ENCODE peak calls at places on chromosomes 3 and 15, in six cellular contexts. X is B cell; Y is CD8-positive, alpha-beta T cell; P is A549; V is tibial artery; D is fibroblast of mammary gland. U is an unnamed sample.

GRCh38 chr3:108472011-108472591 is 38.3 kb downstream of the MYH15 start:
- DNase-seq in X (no peak), D (peak), P (peak), V (no peak), Y (no peak), U (no peak)

GRCh38 chr3:72319202-72320095 is 528.8 kb downstream of the SHQ1 start:
- DNase-seq in D (peak), V (no peak), P (no peak), Y (no peak), X (no peak), U (no peak)

GRCh38 chr3:34175636-34176186 is 377.3 kb downstream of the PDCD6IP start:
- DNase-seq in Y (no peak), D (no peak), V (no peak), X (no peak), P (no peak), U (no peak)

GRCh38 chr15:27679621-27680521 is 419.2 kb downstream of the OCA2 start:
- DNase-seq in V (no peak), Y (no peak), D (no peak), P (no peak), X (no peak), U (no peak)

GRCh38 chr3:158261371-158261991 is 151.6 kb downstream of the RSRC1 start:
- DNase-seq in V (no peak), Y (no peak), X (no peak), P (peak), D (peak), U (no peak)

GRCh38 chr3:175672119-175672689 is 813.1 kb downstream of the NAALADL2 start:
- DNase-seq in Y (no peak), X (no peak), P (no peak), D (peak), V (no peak), U (no peak)

GRCh38 chr3:140343211-140343610 is 334.7 kb upstream of the TRIM42 start:
- DNase-seq in P (no peak), D (no peak), X (no peak), Y (no peak), V (no peak), U (no peak)

GRCh38 chr15:60932051-60932915 is 296.8 kb downstream of the RORA start:
- DNase-seq in Y (peak), P (peak), V (peak), X (no peak), D (peak), U (no peak)

GRCh38 chr3:31981206-31982181 is at the start of the genes OSBPL10 and ZNF860:
- DNase-seq in X (peak), Y (no peak), V (peak), P (peak), D (peak), U (peak)

GRCh38 chr15:65054333-65055200 is 9.4 kb downstream of the SLC51B start:
- DNase-seq in Y (no peak), X (peak), D (peak), V (peak), P (peak), U (peak)

GRCh38 chr3:180161770-180162169 is 125.0 kb upstream of the PEX5L start:
- DNase-seq in X (no peak), Y (no peak), D (no peak), P (no peak), V (no peak), U (no peak)

GRCh38 chr3:13798401-13798800 is 81.5 kb downstream of the WNT7A start:
- DNase-seq in X (no peak), V (no peak), D (no peak), Y (no peak), P (no peak), U (no peak)

GRCh38 chr3:29773481-29773880 is 492.6 kb downstream of the RBMS3 start:
- DNase-seq in X (no peak), Y (no peak), V (no peak), P (no peak), D (no peak), U (no peak)

GRCh38 chr3:59212128-59212764 is 162.4 kb upstream of the CFAP20DC start:
- DNase-seq in V (no peak), P (peak), D (peak), Y (no peak), X (peak), U (no peak)

GRCh38 chr3:177681156-177681555 is 483.9 kb upstream of the TBL1XR1 start:
- DNase-seq in V (no peak), X (no peak), D (no peak), P (no peak), Y (no peak), U (no peak)

GRCh38 chr3:122671543-122671942 is 9.1 kb upstream of the PARP14 start:
- DNase-seq in V (no peak), Y (no peak), P (no peak), X (no peak), D (no peak), U (no peak)

GRCh38 chr3:172836390-172836997 is 86.0 kb downstream of the ECT2 start:
- DNase-seq in X (no peak), D (peak), P (peak), Y (no peak), V (no peak), U (peak)

GRCh38 chr15:38528279-38528678 is 36.3 kb downstream of the RASGRP1 start:
- DNase-seq in P (no peak), X (no peak), D (peak), V (no peak), Y (no peak), U (no peak)

GRCh38 chr15:59764775-59765174 is 75.7 kb upstream of the BNIP2 start:
- DNase-seq in Y (no peak), X (no peak), D (no peak), P (peak), V (no peak), U (no peak)
- TF ChIP-seq CTCF in Y (no peak), X (no peak), D (peak), P (no peak), V (no peak), U (no peak)

GRCh38 chr15:86649277-86649676 is 569.6 kb downstream of the AGBL1 start:
- DNase-seq in P (no peak), Y (no peak), D (no peak), V (no peak), X (no peak), U (no peak)

GRCh38 chr15:86647810-86648440 is 568.3 kb downstream of the AGBL1 start:
- DNase-seq in P (no peak), X (no peak), V (no peak), Y (no peak), D (no peak), U (no peak)

GRCh38 chr15:86654501-86654900 is 574.8 kb downstream of the AGBL1 start:
- DNase-seq in Y (no peak), V (no peak), P (no peak), D (no peak), X (no peak), U (no peak)

GRCh38 chr15:86650084-86650483 is 570.4 kb downstream of the AGBL1 start:
- DNase-seq in P (peak), V (no peak), D (no peak), X (no peak), Y (no peak), U (no peak)

DNA sequence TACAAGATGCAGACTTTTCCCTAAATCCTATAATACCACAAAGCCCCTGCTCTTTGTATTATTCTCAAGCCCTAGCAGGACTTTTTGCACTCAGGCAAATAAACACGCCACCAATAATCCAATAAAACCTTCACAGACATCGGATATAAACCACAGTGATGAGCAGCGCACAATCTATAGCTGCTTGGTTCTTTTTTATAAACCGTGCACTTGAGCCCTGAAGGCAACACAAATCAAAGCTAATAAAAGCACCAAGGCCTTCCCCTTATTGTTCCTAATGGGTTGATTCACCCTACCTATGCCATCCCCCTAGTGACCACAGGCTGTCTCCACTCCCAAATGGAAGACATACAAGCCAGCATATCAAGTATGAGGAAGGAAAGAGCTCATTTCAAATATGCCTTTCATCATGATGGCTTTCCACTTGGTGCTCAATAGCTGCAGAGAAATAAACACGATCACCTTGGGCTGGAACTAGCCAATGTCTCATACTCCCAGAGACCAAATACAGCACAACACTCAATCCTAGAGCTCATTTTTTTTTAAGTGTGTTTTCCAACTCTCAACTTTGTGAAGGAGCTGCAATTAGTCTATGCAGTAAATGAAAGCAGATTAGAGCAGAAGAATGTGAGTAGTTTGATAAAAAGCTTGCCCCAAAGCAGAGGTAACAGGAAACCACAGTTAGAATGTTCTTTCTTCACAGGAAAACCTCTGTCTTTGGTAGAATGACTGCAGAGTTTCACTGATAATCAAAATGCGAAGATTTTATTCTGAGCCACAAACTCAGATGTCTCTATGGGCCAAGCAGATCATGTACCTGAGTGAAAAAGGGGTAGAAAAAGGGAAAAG is 573.9 kb downstream of the AGBL1 start:
- DNase-seq in D (no peak), Y (no peak), V (no peak), P (no peak), X (no peak), U (no peak)
- TF ChIP-seq CTCF in D (no peak), Y (no peak), V (no peak), P (no peak), X (no peak), U (no peak)

GRCh38 chr15:46309914-46310313 is 675.1 kb downstream of the SQOR start:
- DNase-seq in X (no peak), V (no peak), Y (no peak), D (no peak), P (no peak), U (no peak)

DNA sequence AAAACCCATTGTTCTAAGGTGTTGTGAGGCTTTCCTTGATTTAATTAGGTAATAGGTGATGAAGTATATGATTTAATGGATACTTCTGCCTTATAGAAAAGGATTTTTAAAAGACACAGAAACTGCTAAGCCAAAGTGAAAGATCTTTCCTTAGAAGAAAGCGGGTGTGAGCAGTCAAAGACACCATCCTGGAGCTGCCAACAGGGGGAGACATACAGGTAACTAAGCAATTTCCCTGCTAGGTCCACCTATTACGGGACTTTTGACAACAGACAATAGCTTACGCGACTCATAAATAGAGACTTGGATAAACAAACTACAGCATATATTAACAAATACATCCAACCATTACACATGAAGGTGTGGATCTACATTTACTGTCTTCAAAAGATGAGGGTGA is 669.5 kb downstream of the SQOR start:
- DNase-seq in V (no peak), X (no peak), Y (no peak), D (peak), P (peak), U (peak)
- TF ChIP-seq CTCF in V (no peak), X (peak), Y (no peak), D (peak), P (peak), U (peak)

GRCh38 chr15:19984101-19984500 is 557.5 kb downstream of the GOLGA6L6 start:
- DNase-seq in V (no peak), Y (no peak), D (no peak), P (no peak), X (no peak), U (no peak)

GRCh38 chr15:19992428-19992827 is 549.2 kb downstream of the GOLGA6L6 start:
- DNase-seq in X (no peak), P (no peak), V (no peak), D (no peak), Y (no peak), U (no peak)

GRCh38 chr15:19987389-19988048 is 554.1 kb downstream of the GOLGA6L6 start:
- DNase-seq in P (no peak), X (no peak), V (no peak), D (no peak), Y (no peak), U (no peak)
- TF ChIP-seq CTCF in P (no peak), X (no peak), V (no peak), D (no peak), Y (no peak), U (no peak)

GRCh38 chr3:152183473-152183872 is 85.3 kb upstream of the MBNL1 start:
- DNase-seq in X (peak), D (peak), V (no peak), P (peak), Y (no peak), U (peak)
- TF ChIP-seq CTCF in X (peak), D (peak), V (no peak), P (peak), Y (peak), U (peak)

DNA sequence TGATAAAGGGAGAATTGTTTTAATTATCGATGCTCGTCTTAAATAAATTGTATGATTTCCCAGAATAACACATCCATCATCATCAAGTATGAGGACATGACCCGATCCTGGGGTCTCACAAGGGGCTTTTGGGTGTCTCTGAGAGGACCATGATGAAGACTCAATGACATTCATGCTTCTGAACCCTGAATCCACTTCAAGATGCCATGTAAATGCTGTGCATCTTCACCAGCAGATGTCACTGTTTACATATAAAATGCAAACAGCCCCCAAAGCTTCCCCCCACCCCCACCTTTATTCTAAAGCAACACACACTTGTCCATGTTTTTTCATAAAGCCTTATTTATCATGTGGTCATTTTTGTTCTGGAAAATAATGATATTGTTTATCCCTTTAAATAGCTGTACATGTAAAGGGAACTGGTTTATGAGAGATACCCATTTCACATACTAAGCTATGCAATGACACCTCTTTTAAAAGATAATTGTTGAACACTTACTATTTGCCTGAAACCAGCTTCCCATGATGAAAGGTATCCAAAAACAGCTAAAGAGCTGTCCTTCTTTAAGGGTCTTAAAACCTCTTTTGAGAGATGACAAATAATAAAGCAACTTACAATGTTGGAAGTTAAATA is 69.7 kb upstream of the UBE3A start:
- DNase-seq in D (peak), V (no peak), Y (no peak), X (peak), P (peak), U (no peak)
- TF ChIP-seq CTCF in D (peak), V (peak), Y (peak), X (peak), P (peak), U (peak)

DNA sequence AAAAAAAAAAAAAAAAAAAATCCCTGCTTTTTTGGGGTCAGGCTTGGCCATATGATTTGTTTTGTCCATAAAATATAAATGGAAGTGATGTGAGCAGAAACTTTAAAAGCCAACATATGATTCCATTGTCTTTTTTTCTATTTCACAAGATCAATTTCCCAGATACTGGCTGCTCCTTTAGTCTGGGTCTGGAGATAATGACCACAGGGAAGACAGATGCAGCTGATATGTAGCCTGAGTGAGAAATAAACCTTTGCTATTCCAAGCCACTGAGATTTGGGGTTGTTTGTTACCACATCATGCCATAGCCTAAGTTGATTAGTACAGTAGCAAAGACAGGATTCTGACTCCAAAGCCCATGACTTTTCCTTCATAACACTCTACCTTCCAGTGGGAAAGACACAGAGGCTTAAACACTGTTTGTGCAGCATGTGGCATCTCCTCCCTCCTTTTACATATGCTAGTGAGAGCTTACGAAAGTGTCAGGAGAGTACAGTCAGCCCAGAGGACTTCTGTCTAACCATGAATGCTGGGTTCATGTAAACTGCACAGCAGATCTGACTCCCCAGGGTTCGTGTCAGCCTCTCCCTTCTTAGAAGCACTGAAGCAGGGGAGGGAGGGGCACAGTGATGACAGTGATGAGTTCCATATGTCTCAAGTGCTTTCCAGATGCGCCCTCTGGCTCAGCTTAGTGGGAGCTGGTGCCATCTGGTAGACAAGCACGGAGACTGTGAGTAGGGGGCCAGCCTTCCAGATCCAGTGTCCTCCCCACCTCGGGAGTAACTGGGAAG is 36.7 kb upstream of the SLC7A14 start:
- DNase-seq in X (no peak), V (no peak), P (no peak), Y (no peak), D (peak), U (peak)
- TF ChIP-seq CTCF in X (no peak), V (no peak), P (no peak), Y (no peak), D (no peak), U (no peak)